ENCODE peak calls at places on chromosomes 11 and 22, in ten cellular contexts. H, A, K, J, D, N, B, Y, C and P are unnamed samples.

GRCh38 chr22:27115816-27116256 is 458.4 kb downstream of the MIAT start:
- DNase-seq in K (no peak), D (peak; percentile 58), J (no peak), B (no peak), A (no peak), C (no peak), Y (peak; percentile 38), N (no peak), H (no peak), P (no peak)

GRCh38 chr11:35235944-35236666 is 97.1 kb downstream of the CD44 start:
- DNase-seq in A (no peak), B (no peak), N (no peak), J (no peak), D (no peak), K (no peak), H (no peak), C (no peak), Y (no peak), P (no peak)

GRCh38 chr11:46321757-46322156 is 25.5 kb upstream of the DGKZ start:
- DNase-seq in A (no peak), N (no peak), H (no peak), D (peak; percentile 59), Y (no peak), J (no peak), B (no peak), C (no peak), K (no peak), P (no peak)

GRCh38 chr11:35073691-35074382 is 65.1 kb upstream of the CD44 start:
- DNase-seq in N (no peak), H (no peak), Y (no peak), B (no peak), J (no peak), K (no peak), D (peak; percentile 43), A (no peak), C (no peak), P (no peak)

GRCh38 chr11:119404872-119405271 is 18.1 kb downstream of the THY1 start:
- DNase-seq in C (no peak), Y (no peak), H (no peak), B (no peak), D (no peak), N (no peak), J (no peak), A (no peak), K (no peak), P (no peak)

GRCh38 chr11:32333335-32333991 is 101.9 kb downstream of the WT1 start:
- DNase-seq in C (peak; percentile 81), B (peak; percentile 78), N (peak; percentile 25), J (peak; percentile 42), Y (peak; percentile 62), A (no peak), D (peak; percentile 42), H (peak; percentile 38), K (peak; percentile 68), P (no peak)

GRCh38 chr11:4839851-4840549 is 9.0 kb downstream of the OR51S1 start:
- DNase-seq in A (no peak), J (no peak), Y (no peak), C (peak; percentile 13), B (no peak), D (no peak), K (no peak), N (no peak), H (no peak), P (no peak)

GRCh38 chr11:91587131-91587530 is 637.5 kb upstream of the FAT3 start:
- DNase-seq in C (no peak), D (no peak), K (no peak), A (no peak), J (no peak), H (no peak), Y (no peak), B (no peak), N (no peak), P (no peak)

GRCh38 chr11:60906132-60906972 is at the start of gene PRPF19:
- DNase-seq in N (peak; percentile 90), D (peak; percentile 95), C (peak; percentile 99), H (peak; percentile 98), Y (peak; percentile 97), J (peak; percentile 97), B (peak; percentile 98), A (peak; percentile 97), K (peak; percentile 99), P (peak; percentile 96)

GRCh38 chr11:282171-282570 is 4.0 kb downstream of the NLRP6 start:
- DNase-seq in N (no peak), B (peak; percentile 58), K (peak; percentile 37), C (no peak), H (no peak), A (peak; percentile 46), J (no peak), D (no peak), Y (no peak), P (no peak)

GRCh38 chr22:42419328-42419881 is 12.8 kb downstream of the NFAM1 start:
- DNase-seq in H (no peak), J (no peak), N (no peak), Y (peak; percentile 34), B (no peak), C (no peak), D (no peak), A (no peak), K (no peak), P (no peak)

GRCh38 chr22:35739642-35740041 is 22.0 kb downstream of the APOL5 start:
- DNase-seq in A (no peak), J (no peak), K (no peak), Y (no peak), D (no peak), B (no peak), H (no peak), C (peak; percentile 50), N (no peak), P (no peak)

GRCh38 chr11:22193348-22194051 is 615 bp downstream of the ANO5 start:
- DNase-seq in J (peak; percentile 22), N (no peak), Y (peak; percentile 33), A (no peak), K (peak; percentile 60), B (peak; percentile 73), C (peak; percentile 77), D (no peak), H (peak; percentile 67), P (no peak)

GRCh38 chr11:36471577-36471976 is 38.5 kb downstream of the TRAF6 start:
- DNase-seq in K (no peak), C (no peak), J (no peak), H (no peak), A (no peak), B (no peak), N (no peak), D (no peak), Y (no peak), P (no peak)

GRCh38 chr11:112163875-112164521 is at the start of gene IL18:
- DNase-seq in N (no peak), A (peak; percentile 84), K (peak; percentile 79), B (peak; percentile 84), Y (peak; percentile 16), C (peak; percentile 69), D (no peak), J (peak; percentile 32), H (peak; percentile 31), P (no peak)

GRCh38 chr22:19759994-19760651 is 455 bp upstream of the TBX1 start:
- DNase-seq in Y (no peak), N (no peak), D (no peak), J (no peak), K (no peak), H (no peak), A (no peak), C (peak; percentile 42), B (no peak), P (no peak)

GRCh38 chr11:67631853-67632174 is 2.1 kb upstream of the NUDT8 start:
- DNase-seq in K (no peak), H (no peak), N (no peak), B (no peak), A (no peak), J (no peak), D (no peak), Y (no peak), C (no peak), P (no peak)

DNA sequence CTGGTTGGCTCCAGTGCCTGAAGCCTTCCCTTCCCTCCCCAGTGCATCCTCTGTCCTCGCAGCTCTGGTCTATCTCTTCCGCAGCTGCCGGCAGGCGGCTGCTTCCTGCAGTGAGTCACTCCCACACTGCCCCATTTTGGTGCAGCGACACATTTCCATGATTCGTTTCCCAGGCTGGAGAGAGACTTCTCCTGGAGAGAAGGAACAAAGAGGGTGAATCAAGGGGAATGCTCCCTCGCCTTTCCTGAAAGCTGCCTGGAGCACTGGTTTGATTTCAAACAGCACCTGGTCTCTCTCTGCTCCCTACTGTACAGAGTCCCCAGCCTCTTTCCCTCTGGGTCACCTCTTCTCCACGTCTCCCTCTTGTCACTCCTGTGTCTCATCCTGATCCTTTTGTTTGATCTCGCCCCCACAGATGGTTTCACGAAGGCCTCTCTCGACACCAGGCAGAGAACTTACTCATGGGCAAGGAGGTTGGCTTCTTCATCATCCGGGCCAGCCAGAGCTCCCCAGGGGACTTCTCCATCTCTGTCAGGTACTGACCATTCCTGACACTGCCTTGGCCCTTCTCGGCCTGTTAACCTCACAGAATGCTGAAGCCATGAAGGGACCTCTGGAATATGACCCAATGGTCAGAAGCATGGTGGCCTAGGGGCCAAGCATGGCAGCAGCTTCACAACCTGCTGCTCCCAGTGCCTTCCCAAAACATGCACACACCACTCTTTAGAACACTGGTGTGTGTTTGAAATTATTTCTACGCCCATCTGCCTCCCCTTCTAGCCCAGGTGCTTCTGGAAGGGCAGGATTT is at the start of gene TMA7B:
- DNase-seq in B (peak; percentile 80), D (peak; percentile 65), C (peak; percentile 59), J (no peak), A (no peak), N (peak; percentile 31), H (no peak), K (no peak), Y (peak; percentile 55), P (no peak)
- TF ChIP-seq CTCF in B (peak; percentile 32), D (peak; percentile 47), C (no peak), J (peak; percentile 36), A (peak; percentile 46), N (peak; percentile 55), H (peak; percentile 54), K (peak; percentile 11), Y (peak; percentile 44), P (no peak)

GRCh38 chr11:122101625-122102291 is 14.3 kb downstream of the BLID start:
- DNase-seq in N (no peak), D (peak; percentile 89), A (no peak), C (peak; percentile 87), B (no peak), K (peak; percentile 67), J (peak; percentile 50), Y (peak; percentile 69), H (peak; percentile 87), P (no peak)
- TF ChIP-seq CTCF in N (peak; percentile 62), D (peak; percentile 71), A (no peak), C (peak; percentile 81), B (peak; percentile 29), K (peak; percentile 61), J (peak; percentile 79), Y (peak; percentile 71), H (peak; percentile 69), P (no peak)

GRCh38 chr11:127133061-127133460 is 132.5 kb upstream of the KIRREL3 start:
- DNase-seq in A (no peak), K (no peak), C (no peak), B (no peak), J (no peak), Y (no peak), H (no peak), D (no peak), N (no peak), P (no peak)

GRCh38 chr11:127136438-127136837 is 135.9 kb upstream of the KIRREL3 start:
- DNase-seq in Y (no peak), D (no peak), N (no peak), H (no peak), K (no peak), J (no peak), C (peak; percentile 22), B (no peak), A (no peak), P (no peak)
- TF ChIP-seq CTCF in Y (no peak), D (no peak), N (peak; percentile 13), H (no peak), K (no peak), J (no peak), C (peak; percentile 67), B (no peak), A (no peak), P (no peak)

GRCh38 chr11:12540913-12541587 is 133.2 kb upstream of the TEAD1 start:
- DNase-seq in K (no peak), A (no peak), B (no peak), H (no peak), N (no peak), C (peak; percentile 32), J (no peak), Y (no peak), D (peak; percentile 89), P (no peak)
- TF ChIP-seq CTCF in K (no peak), A (peak; percentile 7), B (no peak), H (peak; percentile 37), N (peak; percentile 49), C (no peak), J (peak; percentile 25), Y (peak; percentile 39), D (peak; percentile 50), P (no peak)